ENCODE peak calls at places on chromosomes 5 and 9, in six cellular contexts. N is A549, L is endothelial cell of umbilical vein, D is GM12878, E is HepG2, R is K562. X is an unnamed sample.

GRCh38 chr9:106798021-106798799 is 64.8 kb upstream of the ZNF462 start:
- DNase-seq in N (no peak), L (no peak), D (no peak), E (no peak), R (no peak), X (no peak)

GRCh38 chr5:157801-158200 is 33.5 kb upstream of the LRRC14B start:
- DNase-seq in N (no peak), L (no peak), D (no peak), E (no peak), R (no peak), X (no peak)

GRCh38 chr5:81420039-81420667 is 26.2 kb upstream of the ACOT12 start:
- DNase-seq in N (peak; percentile 69), L (peak; percentile 85), D (no peak), E (no peak), R (peak; percentile 41), X (peak; percentile 63)

GRCh38 chr9:112559629-112560413 is 73.2 kb downstream of the KIAA1958 start:
- DNase-seq in N (no peak), L (no peak), D (no peak), E (no peak), R (peak; percentile 84), X (no peak)

GRCh38 chr5:33509036-33509435 is 68.3 kb downstream of the TARS1 start:
- DNase-seq in N (no peak), L (no peak), D (no peak), E (no peak), R (no peak), X (no peak)

GRCh38 chr9:27276182-27277030 is 20.5 kb downstream of the EQTN start:
- DNase-seq in N (peak; percentile 61), L (peak; percentile 72), D (no peak), E (peak; percentile 45), R (peak; percentile 25), X (peak; percentile 78)

GRCh38 chr9:71446499-71447411 is 321.6 kb downstream of the CEMIP2 start:
- DNase-seq in N (peak; percentile 48), L (peak; percentile 68), D (no peak), E (peak; percentile 47), R (peak; percentile 16), X (peak; percentile 55)

GRCh38 chr5:17315710-17316221 is 98.3 kb downstream of the BASP1 start:
- DNase-seq in N (peak; percentile 70), L (no peak), D (no peak), E (no peak), R (peak; percentile 3), X (peak; percentile 65)

GRCh38 chr5:150104550-150104870 is 18.2 kb upstream of the CSF1R start:
- DNase-seq in N (no peak), L (no peak), D (no peak), E (no peak), R (no peak), X (no peak)

GRCh38 chr9:27165670-27166069 is 56.6 kb downstream of the TEK start:
- DNase-seq in N (no peak), L (no peak), D (no peak), E (peak; percentile 7), R (peak; percentile 0), X (no peak)

GRCh38 chr9:126108240-126108639 is 218.4 kb upstream of the MVB12B start:
- DNase-seq in N (no peak), L (no peak), D (no peak), E (no peak), R (peak; percentile 5), X (peak; percentile 12)

GRCh38 chr5:173868096-173868879 is 19.9 kb upstream of the CPEB4 start:
- DNase-seq in N (no peak), L (no peak), D (no peak), E (peak; percentile 43), R (no peak), X (peak; percentile 92)

GRCh38 chr9:129069128-129069824 is 11.6 kb upstream of the DOLPP1 start:
- DNase-seq in N (no peak), L (no peak), D (no peak), E (no peak), R (peak; percentile 98), X (peak; percentile 98)

GRCh38 chr9:37839491-37840461 is 39.2 kb downstream of the DCAF10 start:
- DNase-seq in N (no peak), L (peak; percentile 41), D (no peak), E (no peak), R (peak; percentile 83), X (no peak)

GRCh38 chr5:148000036-148000435 is 63.7 kb upstream of the SPINK5 start:
- DNase-seq in N (no peak), L (no peak), D (no peak), E (no peak), R (no peak), X (no peak)

GRCh38 chr5:35830587-35830986 is 26.1 kb upstream of the IL7R start:
- DNase-seq in N (no peak), L (no peak), D (no peak), E (no peak), R (no peak), X (no peak)

GRCh38 chr9:115015018-115015635 is 84.7 kb upstream of the TNFSF8 start:
- DNase-seq in N (peak; percentile 64), L (peak; percentile 26), D (no peak), E (peak; percentile 7), R (peak; percentile 17), X (peak; percentile 57)

GRCh38 chr9:122845116-122845515 is 16.7 kb upstream of the PDCL start:
- DNase-seq in N (no peak), L (no peak), D (no peak), E (no peak), R (no peak), X (peak; percentile 18)

GRCh38 chr5:91110709-91111108 is 272.4 kb downstream of the ARRDC3 start:
- DNase-seq in N (no peak), L (no peak), D (no peak), E (no peak), R (no peak), X (no peak)

GRCh38 chr5:93755716-93756115 is 14.3 kb upstream of the POU5F2 start:
- DNase-seq in N (no peak), L (no peak), D (no peak), E (no peak), R (no peak), X (no peak)

GRCh38 chr9:16236882-16237281 is 633.6 kb downstream of the BNC2 start:
- DNase-seq in N (no peak), L (no peak), D (no peak), E (no peak), R (no peak), X (no peak)

GRCh38 chr5:94691947-94692346 is 73.5 kb downstream of the SLF1 start:
- DNase-seq in N (peak; percentile 32), L (peak; percentile 42), D (no peak), E (peak; percentile 3), R (no peak), X (peak; percentile 53)

GRCh38 chr5:148924817-148925216 is 98.4 kb downstream of the ADRB2 start:
- DNase-seq in N (no peak), L (peak; percentile 82), D (no peak), E (no peak), R (no peak), X (no peak)

GRCh38 chr9:12790026-12790425 is 15.2 kb downstream of the LURAP1L start:
- DNase-seq in N (no peak), L (no peak), D (no peak), E (no peak), R (no peak), X (no peak)
- TF ChIP-seq MAX in N (no peak), L (no peak), D (no peak), E (no peak), R (no peak), X (no peak)

GRCh38 chr5:41196197-41196596 is 17.1 kb downstream of the C6 start:
- DNase-seq in N (no peak), L (no peak), D (no peak), E (no peak), R (no peak), X (no peak)

GRCh38 chr5:41200506-41200905 is 12.8 kb downstream of the C6 start:
- DNase-seq in N (no peak), L (no peak), D (no peak), E (no peak), R (no peak), X (no peak)

GRCh38 chr5:41201082-41201772 is 12.1 kb downstream of the C6 start:
- DNase-seq in N (no peak), L (no peak), D (no peak), E (no peak), R (no peak), X (no peak)

GRCh38 chr5:41195228-41195627 is 18.1 kb downstream of the C6 start:
- DNase-seq in N (no peak), L (no peak), D (no peak), E (no peak), R (no peak), X (no peak)

GRCh38 chr5:41199660-41200059 is 13.7 kb downstream of the C6 start:
- DNase-seq in N (no peak), L (no peak), D (no peak), E (no peak), R (no peak), X (no peak)
- TF ChIP-seq POLR2A in N (no peak), L (no peak), D (no peak), E (no peak), R (no peak), X (no peak)

GRCh38 chr9:89442501-89442978 is 55.4 kb downstream of the SEMA4D start:
- DNase-seq in N (no peak), L (no peak), D (no peak), E (no peak), R (no peak), X (peak; percentile 76)

GRCh38 chr9:89441655-89441970 is 56.3 kb downstream of the SEMA4D start:
- DNase-seq in N (no peak), L (no peak), D (no peak), E (no peak), R (no peak), X (no peak)

GRCh38 chr9:89442016-89442415 is 55.9 kb downstream of the SEMA4D start:
- DNase-seq in N (no peak), L (no peak), D (no peak), E (no peak), R (no peak), X (no peak)

GRCh38 chr9:89444212-89444611 is 53.7 kb downstream of the SEMA4D start:
- DNase-seq in N (no peak), L (no peak), D (no peak), E (no peak), R (no peak), X (no peak)

DNA sequence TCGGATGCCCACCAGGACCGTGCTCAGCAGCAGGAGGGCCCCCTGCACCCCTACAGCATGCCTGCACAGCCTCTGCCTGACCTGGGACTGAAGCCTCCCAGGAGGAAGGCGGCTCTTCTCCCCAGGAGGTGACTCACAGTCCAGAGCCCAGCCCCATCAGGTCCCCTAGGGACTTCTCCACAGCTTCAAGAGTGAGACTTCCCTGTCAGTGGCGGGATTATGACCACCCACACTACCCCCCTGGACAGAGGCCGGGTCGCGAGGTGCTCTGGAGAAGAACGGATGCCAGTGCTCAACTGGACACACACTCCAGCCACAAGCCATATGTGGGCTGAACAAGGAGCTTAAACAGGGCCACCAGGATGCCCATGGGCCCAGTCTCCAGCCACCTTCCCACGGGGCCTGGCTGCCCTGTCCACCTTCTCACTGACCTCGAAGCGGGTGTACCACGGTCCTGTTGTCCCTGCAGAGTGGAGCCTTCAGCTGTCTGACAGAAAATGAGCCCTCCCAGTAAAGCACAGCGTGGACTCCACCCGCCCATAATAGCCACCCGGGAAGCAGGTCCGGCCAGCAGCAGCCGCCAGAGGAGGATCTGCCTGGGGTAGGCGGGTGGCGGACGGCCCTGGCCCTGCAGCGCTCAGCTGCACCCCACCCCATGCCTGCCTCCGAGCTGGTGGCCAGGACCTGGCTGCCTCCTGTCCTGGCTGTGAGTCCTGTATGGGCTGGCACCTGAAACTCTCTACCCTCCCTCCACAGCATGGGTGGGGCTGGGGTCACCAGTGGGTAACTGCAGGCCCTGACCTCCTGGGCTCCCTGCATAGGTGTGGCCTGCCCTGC is 54.7 kb downstream of the SEMA4D start:
- DNase-seq in N (no peak), L (no peak), D (no peak), E (no peak), R (no peak), X (peak; percentile 95)
- TF ChIP-seq MYC in N (no peak), L (no peak), D (no peak), E (no peak), R (no peak), X (peak; percentile 39)

GRCh38 chr5:160269017-160269416 is 39.7 kb downstream of the FABP6 start:
- DNase-seq in N (no peak), L (peak; percentile 83), D (no peak), E (no peak), R (no peak), X (peak; percentile 77)
- TF ChIP-seq MAX in N (no peak), L (no peak), D (no peak), E (no peak), R (no peak), X (peak; percentile 46)